ENCODE peak calls at places on chromosomes 5 and 9, in six cellular contexts. Q is uterus; B is cardiac muscle cell; L is CD8-positive, alpha-beta memory T cell; T is OCI-LY7; W is GM23338. V is an unnamed sample.

GRCh38 chr5:154077692-154078091 is 38.9 kb downstream of the MFAP3 start:
- DNase-seq in Q (no peak), B (peak; percentile 77), L (no peak), T (no peak), W (no peak), V (no peak)

GRCh38 chr5:170056561-170057267 is 49.0 kb upstream of the FOXI1 start:
- DNase-seq in Q (no peak), B (no peak), L (no peak), T (no peak), W (no peak), V (no peak)

GRCh38 chr9:81690251-81690851 is 1.0 kb upstream of the TLE1 start:
- DNase-seq in Q (peak; percentile 39), B (no peak), L (no peak), T (no peak), W (peak; percentile 79), V (no peak)

GRCh38 chr5:137142371-137143243 is 356.5 kb downstream of the SPOCK1 start:
- DNase-seq in Q (peak; percentile 36), B (peak; percentile 86), L (no peak), T (no peak), W (no peak), V (peak; percentile 19)

GRCh38 chr9:105286098-105286497 is 41.6 kb downstream of the SLC44A1 start:
- DNase-seq in Q (no peak), B (peak; percentile 20), L (no peak), T (no peak), W (no peak), V (no peak)

GRCh38 chr9:91778031-91778430 is 172.0 kb downstream of the ROR2 start:
- DNase-seq in Q (no peak), B (peak; percentile 20), L (no peak), T (no peak), W (no peak), V (no peak)

GRCh38 chr5:175922192-175922885 is 45.8 kb downstream of the THOC3 start:
- DNase-seq in Q (no peak), B (peak; percentile 78), L (no peak), T (no peak), W (no peak), V (no peak)

GRCh38 chr9:134630393-134630790 is 11.2 kb upstream of the COL5A1 start:
- DNase-seq in Q (peak; percentile 11), B (no peak), L (no peak), T (no peak), W (no peak), V (no peak)

GRCh38 chr9:35746583-35746982 is 2.4 kb downstream of the GBA2 start:
- DNase-seq in Q (no peak), B (no peak), L (no peak), T (no peak), W (no peak), V (no peak)

GRCh38 chr5:72596956-72597355 is 89.7 kb upstream of the ZNF366 start:
- DNase-seq in Q (no peak), B (peak; percentile 38), L (no peak), T (no peak), W (no peak), V (no peak)

GRCh38 chr5:149860801-149861322 is 83.7 kb downstream of the PDE6A start:
- DNase-seq in Q (no peak), B (peak; percentile 40), L (peak; percentile 9), T (peak; percentile 78), W (peak; percentile 34), V (no peak)

GRCh38 chr9:113590991-113591898 is 127.7 kb downstream of the RGS3 start:
- DNase-seq in Q (peak; percentile 86), B (peak; percentile 85), L (peak; percentile 17), T (peak; percentile 73), W (peak; percentile 92), V (no peak)

GRCh38 chr5:162128117-162128516 is 60.5 kb downstream of the GABRG2 start:
- DNase-seq in Q (no peak), B (no peak), L (no peak), T (no peak), W (peak; percentile 83), V (no peak)

GRCh38 chr9:35906923-35907699 is 1.1 kb downstream of the HRCT1 start:
- DNase-seq in Q (peak; percentile 86), B (peak; percentile 96), L (no peak), T (no peak), W (no peak), V (no peak)

GRCh38 chr9:108691614-108692013 is 164.2 kb downstream of the ACTL7B start:
- DNase-seq in Q (no peak), B (no peak), L (no peak), T (no peak), W (no peak), V (no peak)

GRCh38 chr9:127049581-127049980 is 72.9 kb downstream of the ANGPTL2 start:
- DNase-seq in Q (no peak), B (peak; percentile 29), L (no peak), T (no peak), W (no peak), V (no peak)

GRCh38 chr5:135038829-135039525 is 4.9 kb upstream of the PITX1 start:
- DNase-seq in Q (no peak), B (no peak), L (no peak), T (no peak), W (peak; percentile 51), V (no peak)

GRCh38 chr9:3525088-3525835 is 539 bp downstream of the RFX3 start:
- DNase-seq in Q (no peak), B (no peak), L (no peak), T (no peak), W (peak; percentile 51), V (no peak)

GRCh38 chr5:96714450-96714849 is 52.3 kb downstream of the CAST start:
- DNase-seq in Q (no peak), B (peak; percentile 47), L (no peak), T (no peak), W (no peak), V (no peak)

GRCh38 chr5:43772601-43773031 is 169.6 kb downstream of the NNT start:
- DNase-seq in Q (no peak), B (peak; percentile 90), L (no peak), T (no peak), W (no peak), V (no peak)

DNA sequence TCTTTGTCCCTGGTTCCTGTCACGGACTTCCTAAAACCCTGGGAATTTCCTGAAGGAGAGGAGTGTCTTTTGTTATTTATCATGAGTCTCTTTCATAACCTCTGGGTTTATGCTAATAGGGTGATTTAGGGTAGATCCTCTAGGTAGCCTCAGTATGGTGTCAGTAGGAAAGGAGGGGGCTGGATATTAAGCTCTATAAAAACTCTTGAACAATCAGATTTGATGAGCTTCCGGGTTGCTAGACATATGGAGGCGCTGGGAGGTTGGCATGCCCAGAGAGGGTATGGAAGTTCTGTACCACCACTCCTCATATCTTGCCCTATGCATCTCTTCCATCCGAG is 15.5 kb upstream of the PTBP3 start:
- DNase-seq in Q (no peak), B (no peak), L (no peak), T (no peak), W (peak; percentile 17), V (no peak)
- H3K27ac ChIP-seq in Q (no peak overlapping the region), B (no peak overlapping the region), L (no peak overlapping the region), T (no peak overlapping the region), W (no peak overlapping the region), V (no peak overlapping the region)

GRCh38 chr5:159097461-159098284 is 2.0 kb downstream of the EBF1 start:
- DNase-seq in Q (peak; percentile 55), B (peak; percentile 71), L (no peak), T (peak; percentile 68), W (peak; percentile 47), V (no peak)

GRCh38 chr5:159095882-159096554 is 3.7 kb downstream of the EBF1 start:
- DNase-seq in Q (no peak), B (peak; percentile 14), L (no peak), T (no peak), W (peak; percentile 52), V (no peak)

GRCh38 chr5:159096555-159097460 is 2.9 kb downstream of the EBF1 start:
- DNase-seq in Q (peak; percentile 26), B (no peak), L (no peak), T (peak; percentile 15), W (peak; percentile 68), V (no peak)

GRCh38 chr5:159094745-159095144 is 5.0 kb downstream of the EBF1 start:
- DNase-seq in Q (peak; percentile 89), B (peak; percentile 94), L (peak; percentile 55), T (peak; percentile 92), W (peak; percentile 61), V (peak; percentile 84)

GRCh38 chr5:159095218-159095617 is 4.5 kb downstream of the EBF1 start:
- DNase-seq in Q (peak; percentile 29), B (no peak), L (no peak), T (no peak), W (peak; percentile 68), V (no peak)
- H3K4me3 ChIP-seq in Q (peak overlapping the region; percentile 56), B (no peak overlapping the region), L (no peak overlapping the region), T (peak overlapping the region; percentile 58), W (peak overlapping the region; percentile 47), V (peak overlapping the region; percentile 73)

GRCh38 chr9:70924905-70925547 is 196.4 kb downstream of the TRPM3 start:
- DNase-seq in Q (peak; percentile 20), B (peak; percentile 93), L (no peak), T (peak; percentile 47), W (peak; percentile 83), V (peak; percentile 10)

GRCh38 chr9:70923941-70924340 is 197.5 kb downstream of the TRPM3 start:
- DNase-seq in Q (no peak), B (peak; percentile 33), L (no peak), T (no peak), W (no peak), V (no peak)

GRCh38 chr9:70921126-70921525 is 200.3 kb downstream of the TRPM3 start:
- DNase-seq in Q (no peak), B (peak; percentile 14), L (no peak), T (no peak), W (no peak), V (no peak)

DNA sequence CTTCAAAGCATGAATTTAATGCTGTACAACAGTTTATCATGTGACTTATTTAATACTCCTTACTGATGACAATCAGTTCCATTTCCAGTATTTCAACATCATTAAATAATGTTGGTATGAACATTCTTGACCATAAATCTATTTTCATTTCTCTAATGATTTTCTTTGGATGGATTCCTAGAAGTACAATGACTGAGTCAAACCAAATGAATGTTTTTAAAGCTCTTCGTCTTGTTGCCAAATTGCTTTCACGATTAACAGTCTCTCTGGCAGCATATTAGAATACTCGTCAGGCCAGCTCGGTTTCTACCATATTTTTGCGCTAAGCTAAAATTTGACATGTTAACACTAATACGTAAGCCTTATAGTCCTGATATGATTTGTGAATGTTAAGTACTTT is 197.0 kb downstream of the TRPM3 start:
- DNase-seq in Q (no peak), B (peak; percentile 84), L (no peak), T (no peak), W (no peak), V (no peak)
- H3K27ac ChIP-seq in Q (no peak overlapping the region), B (no peak overlapping the region), L (no peak overlapping the region), T (no peak overlapping the region), W (no peak overlapping the region), V (peak overlapping the region; percentile 52)

GRCh38 chr9:121373401-121373769 is 3.3 kb upstream of the STOM start:
- DNase-seq in Q (no peak), B (peak; percentile 41), L (no peak), T (no peak), W (no peak), V (no peak)

GRCh38 chr9:121369595-121370265 is at the start of gene STOM:
- DNase-seq in Q (peak; percentile 91), B (peak; percentile 94), L (no peak), T (no peak), W (peak; percentile 73), V (peak; percentile 56)

GRCh38 chr9:121371495-121371911 is 1.5 kb upstream of the STOM start:
- DNase-seq in Q (no peak), B (no peak), L (no peak), T (no peak), W (no peak), V (no peak)

GRCh38 chr9:121372239-121372562 is 2.2 kb upstream of the STOM start:
- DNase-seq in Q (no peak), B (no peak), L (no peak), T (no peak), W (no peak), V (no peak)

GRCh38 chr9:121372563-121373400 is 2.7 kb upstream of the STOM start:
- DNase-seq in Q (peak; percentile 66), B (peak; percentile 54), L (no peak), T (no peak), W (no peak), V (no peak)
- H3K4me3 ChIP-seq in Q (no peak overlapping the region), B (no peak overlapping the region), L (no peak overlapping the region), T (no peak overlapping the region), W (no peak overlapping the region), V (no peak overlapping the region)

V was measured in thoracic aorta.